ENCODE peak calls at places on chromosomes 3 and 15, in four cellular contexts. Z is K562, T is HepG2, J is GM12878. L is an unnamed sample.

GRCh38 chr3:82654708-82655107 is 893.3 kb upstream of the GBE1 start:
- DNase-seq in Z (no peak), T (no peak), J (no peak), L (no peak)

GRCh38 chr3:157572559-157573270 is 69.5 kb upstream of the VEPH1 start:
- DNase-seq in Z (peak), T (peak), J (no peak), L (peak)

GRCh38 chr3:187798126-187798525 is 52.9 kb upstream of the BCL6 start:
- DNase-seq in Z (no peak), T (no peak), J (no peak), L (no peak)

GRCh38 chr15:29988689-29989088 is 94.1 kb upstream of the GOLGA8J start:
- DNase-seq in Z (no peak), T (no peak), J (no peak), L (no peak)

GRCh38 chr15:48458876-48459275 is 127.6 kb downstream of the DUT start:
- DNase-seq in Z (no peak), T (no peak), J (no peak), L (no peak)

GRCh38 chr15:89361451-89362202 is 27.0 kb upstream of the POLG start:
- DNase-seq in Z (peak), T (peak), J (no peak), L (peak)

GRCh38 chr3:51802091-51802720 is 23.2 kb upstream of the IQCF6 start:
- DNase-seq in Z (no peak), T (no peak), J (no peak), L (no peak)

GRCh38 chr3:194315088-194315964 is 35.8 kb downstream of the CPN2 start:
- DNase-seq in Z (peak), T (peak), J (peak), L (peak)

GRCh38 chr3:194993896-194994295 is 277.1 kb downstream of the XXYLT1 start:
- DNase-seq in Z (no peak), T (no peak), J (no peak), L (no peak)

GRCh38 chr3:48236531-48236930 is 4.4 kb upstream of the ZNF589 start:
- DNase-seq in Z (no peak), T (peak), J (no peak), L (no peak)

GRCh38 chr15:79674124-79674465 is 222.7 kb downstream of the MTHFS start:
- DNase-seq in Z (no peak), T (no peak), J (no peak), L (no peak)

GRCh38 chr3:9669277-9669676 is 20.0 kb downstream of the MTMR14 start:
- DNase-seq in Z (no peak), T (no peak), J (no peak), L (no peak)

GRCh38 chr15:49669288-49669687 is 48.4 kb downstream of the DTWD1 start:
- DNase-seq in Z (no peak), T (no peak), J (no peak), L (no peak)

GRCh38 chr3:10925436-10926260 is 66.9 kb upstream of the SLC6A1 start:
- DNase-seq in Z (no peak), T (no peak), J (no peak), L (no peak)

GRCh38 chr3:97687734-97688133 is 76.8 kb upstream of the ARL6 start:
- DNase-seq in Z (no peak), T (no peak), J (no peak), L (no peak)

GRCh38 chr3:80307844-80308243 is 540.0 kb upstream of the ROBO1 start:
- DNase-seq in Z (no peak), T (no peak), J (no peak), L (no peak)

GRCh38 chr3:17039579-17039978 is 154.8 kb downstream of the PLCL2 start:
- DNase-seq in Z (no peak), T (no peak), J (no peak), L (no peak)

GRCh38 chr3:78165876-78166275 is 1126.0 kb downstream of the ROBO2 start:
- DNase-seq in Z (no peak), T (no peak), J (no peak), L (peak)

GRCh38 chr3:37183375-37183831 is 9.0 kb upstream of the LRRFIP2 start:
- DNase-seq in Z (no peak), T (no peak), J (no peak), L (no peak)

GRCh38 chr3:40805456-40805855 is 280.7 kb downstream of the ZNF621 start:
- DNase-seq in Z (no peak), T (peak), J (no peak), L (no peak)

GRCh38 chr3:40803311-40803710 is 278.6 kb downstream of the ZNF621 start:
- DNase-seq in Z (no peak), T (no peak), J (no peak), L (no peak)

GRCh38 chr3:40801276-40801675 is 276.5 kb downstream of the ZNF621 start:
- DNase-seq in Z (no peak), T (no peak), J (no peak), L (no peak)

DNA sequence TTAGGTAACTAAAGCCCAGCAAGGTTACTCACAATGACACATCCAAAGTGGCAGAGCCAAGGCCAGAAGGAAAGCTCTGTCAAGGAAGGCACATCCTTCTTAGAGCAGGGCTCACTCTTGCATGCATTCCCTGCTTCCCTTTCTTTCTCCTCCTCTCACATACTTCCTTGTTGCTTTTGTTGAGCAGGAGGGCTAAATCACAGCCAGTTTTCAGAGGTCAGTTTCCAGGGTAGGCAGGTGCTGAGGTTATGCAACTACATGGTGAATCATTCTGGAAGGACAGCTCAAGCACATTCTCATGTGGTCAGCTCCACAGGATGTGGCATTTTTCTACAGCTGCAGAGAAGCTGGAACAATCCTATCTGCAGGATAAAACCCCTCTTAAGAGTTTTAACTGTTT is 275.6 kb downstream of the ZNF621 start:
- DNase-seq in Z (no peak), T (peak), J (no peak), L (no peak)
- TF ChIP-seq USF2 in Z (no peak), T (no peak), J (no peak), L (no peak)

GRCh38 chr3:159838936-159839335 is 149.7 kb upstream of the IL12A start:
- DNase-seq in Z (no peak), T (no peak), J (no peak), L (no peak)

GRCh38 chr3:159839561-159840379 is 148.9 kb upstream of the IL12A start:
- DNase-seq in Z (no peak), T (no peak), J (no peak), L (peak)

GRCh38 chr3:159841766-159842165 is 146.9 kb upstream of the IL12A start:
- DNase-seq in Z (no peak), T (no peak), J (no peak), L (no peak)

GRCh38 chr3:159837725-159838124 is 150.9 kb upstream of the IL12A start:
- DNase-seq in Z (no peak), T (no peak), J (no peak), L (no peak)

GRCh38 chr3:159840900-159841299 is 147.7 kb upstream of the IL12A start:
- DNase-seq in Z (no peak), T (no peak), J (no peak), L (no peak)
- H3K9ac ChIP-seq in Z (no peak), T (no peak), J (no peak), L (peak)

DNA sequence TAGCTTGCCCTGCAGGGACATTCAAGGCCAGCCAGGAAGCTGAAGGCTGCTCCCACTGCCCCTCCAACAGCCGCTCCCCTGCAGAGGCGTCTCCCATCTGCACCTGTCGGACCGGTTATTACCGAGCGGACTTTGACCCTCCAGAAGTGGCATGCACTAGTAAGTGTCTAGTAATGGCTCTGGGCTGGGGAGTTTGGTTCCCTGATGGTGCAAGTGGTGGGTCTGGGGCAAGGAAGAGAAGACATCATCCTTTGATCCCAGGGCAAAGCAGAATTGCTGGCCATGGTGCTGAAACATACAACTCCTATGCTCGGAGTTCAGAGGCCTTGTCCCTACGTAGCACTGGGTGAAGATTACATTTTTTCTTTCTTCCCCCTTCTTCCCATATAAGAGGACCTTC is 311.4 kb downstream of the EPHB1 start:
- DNase-seq in Z (peak), T (peak), J (no peak), L (no peak)
- TF ChIP-seq REST in Z (peak), T (peak), J (peak), L (peak)

GRCh38 chr15:83656943-83657528 is 3.1 kb downstream of the ADAMTSL3 start:
- DNase-seq in Z (peak), T (peak), J (no peak), L (no peak)

GRCh38 chr15:83659011-83659811 is 5.3 kb downstream of the ADAMTSL3 start:
- DNase-seq in Z (no peak), T (peak), J (no peak), L (no peak)

GRCh38 chr15:83658406-83658805 is 4.5 kb downstream of the ADAMTSL3 start:
- DNase-seq in Z (no peak), T (no peak), J (no peak), L (no peak)

GRCh38 chr15:83656192-83656591 is 2.3 kb downstream of the ADAMTSL3 start:
- DNase-seq in Z (peak), T (peak), J (no peak), L (no peak)

DNA sequence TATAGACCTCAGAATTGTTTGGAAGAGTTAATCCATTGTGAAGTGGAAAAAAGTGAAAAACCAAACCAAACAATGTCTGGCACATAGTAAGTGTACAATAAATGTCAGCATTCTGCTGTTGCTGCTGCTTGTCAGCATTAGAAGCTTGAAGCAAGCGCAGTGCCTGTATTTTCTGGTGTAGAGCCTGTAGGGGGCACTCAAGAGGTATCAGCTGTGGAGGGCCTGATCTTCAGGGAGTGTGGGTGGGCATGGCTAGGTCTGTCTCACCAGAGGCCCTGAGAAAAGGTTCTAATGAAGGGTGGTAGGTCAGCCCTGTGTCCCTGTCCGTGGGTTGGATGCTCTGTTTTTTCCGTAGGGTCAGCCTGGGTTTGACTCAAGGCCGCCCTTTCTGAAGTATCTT is 3.6 kb downstream of the ADAMTSL3 start:
- DNase-seq in Z (peak), T (no peak), J (no peak), L (no peak)
- TF ChIP-seq USF2 in Z (no peak), T (no peak), J (no peak), L (no peak)

GRCh38 chr3:133038731-133039398 is 674 bp downstream of the TMEM108 start:
- DNase-seq in Z (peak), T (no peak), J (no peak), L (peak)
- H3K9ac ChIP-seq in Z (peak), T (no peak), J (no peak), L (peak)

DNA sequence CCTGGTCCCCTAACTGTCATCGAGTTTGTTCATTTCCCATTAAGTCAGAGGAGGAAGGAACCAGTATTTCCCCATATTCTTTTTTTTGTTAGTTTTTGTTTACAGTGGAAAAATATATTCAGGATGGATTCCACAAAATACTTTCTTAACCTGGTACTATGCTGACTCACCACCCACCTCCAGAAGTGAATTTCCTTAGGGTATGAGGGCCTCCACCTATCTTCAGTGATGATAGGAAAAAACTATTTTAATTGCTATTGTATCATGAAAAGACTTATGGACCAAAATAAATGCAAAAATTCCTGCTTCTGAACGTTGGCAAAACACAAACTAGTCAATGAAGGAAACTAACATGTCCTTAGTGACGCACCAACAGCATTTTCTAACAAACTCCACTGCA is 64.2 kb upstream of the FOXP1 start:
- DNase-seq in Z (no peak), T (no peak), J (no peak), L (no peak)
- TF ChIP-seq REST in Z (no peak), T (no peak), J (no peak), L (no peak)

GRCh38 chr15:74726774-74727164 is 1.4 kb upstream of the CYP1A1 start:
- DNase-seq in Z (no peak), T (no peak), J (no peak), L (no peak)

GRCh38 chr15:74725241-74725774 is at the start of gene CYP1A1:
- DNase-seq in Z (no peak), T (no peak), J (no peak), L (peak)

GRCh38 chr15:74724570-74725240 is 623 bp downstream of the CYP1A1 start:
- DNase-seq in Z (no peak), T (no peak), J (no peak), L (no peak)

GRCh38 chr15:74725845-74726773 is 781 bp upstream of the CYP1A1 start:
- DNase-seq in Z (peak), T (peak), J (no peak), L (peak)

DNA sequence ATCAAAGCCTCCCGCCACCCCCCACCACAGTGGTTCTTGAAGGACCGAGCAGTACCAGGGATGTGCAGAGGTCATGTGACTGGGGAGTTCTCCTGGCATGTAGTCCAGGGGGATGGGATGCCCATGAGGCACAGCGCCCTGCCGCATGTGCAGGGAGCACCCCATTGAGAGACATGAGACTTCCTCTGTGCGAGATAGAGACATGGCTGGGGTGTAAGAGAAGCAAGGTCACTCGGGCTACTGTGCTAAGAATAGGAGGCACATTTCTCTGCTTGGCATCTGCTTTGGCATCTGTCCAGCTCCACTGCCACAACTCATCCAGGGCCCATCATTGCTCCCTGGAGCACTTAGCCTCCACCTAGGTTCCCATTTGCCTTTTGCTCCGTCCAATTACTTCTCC is 2.4 kb upstream of the CYP1A1 start:
- DNase-seq in Z (no peak), T (no peak), J (no peak), L (peak)
- TF ChIP-seq USF2 in Z (no peak), T (no peak), J (no peak), L (no peak)

GRCh38 chr3:15801298-15801697 is 3.5 kb upstream of the ANKRD28 start:
- DNase-seq in Z (no peak), T (no peak), J (no peak), L (no peak)
- H3K9ac ChIP-seq in Z (no peak), T (no peak), J (no peak), L (peak)

L was measured in SK-N-SH.